ENCODE peak calls at places on chromosomes 11 and 22, in five cellular contexts. W, O, Z, F and I are unnamed samples.

GRCh38 chr11:121451178-121451981 is 734 bp upstream of the SORL1 start:
- DNase-seq in W (no peak), O (no peak), Z (no peak), F (no peak), I (peak)

GRCh38 chr11:57427692-57428082 is 766 bp upstream of the SLC43A3 start:
- DNase-seq in W (no peak), O (no peak), Z (peak), F (no peak), I (no peak)

GRCh38 chr11:44199298-44199697 is 103.8 kb downstream of the EXT2 start:
- DNase-seq in W (no peak), O (no peak), Z (no peak), F (no peak), I (no peak)

GRCh38 chr11:64084962-64085710 is 49.4 kb downstream of the FLRT1 start:
- DNase-seq in W (no peak), O (no peak), Z (no peak), F (no peak), I (no peak)

GRCh38 chr11:119722281-119722794 is 6.7 kb downstream of the NECTIN1 start:
- DNase-seq in W (no peak), O (peak), Z (no peak), F (no peak), I (no peak)

GRCh38 chr22:19132153-19132552 is 1.0 kb downstream of the TSSK2 start:
- DNase-seq in W (no peak), O (no peak), Z (no peak), F (no peak), I (no peak)

GRCh38 chr11:122069946-122070345 is 46.1 kb downstream of the BLID start:
- DNase-seq in W (peak), O (no peak), Z (peak), F (no peak), I (peak)

GRCh38 chr11:103035656-103036434 is 56.1 kb downstream of the DCUN1D5 start:
- DNase-seq in W (peak), O (no peak), Z (peak), F (peak), I (peak)

GRCh38 chr11:109309153-109309552 is 112.8 kb upstream of the C11orf87 start:
- DNase-seq in W (peak), O (no peak), Z (no peak), F (no peak), I (no peak)

GRCh38 chr11:46367244-46367915 is 14.1 kb upstream of the MDK start:
- DNase-seq in W (peak), O (no peak), Z (peak), F (no peak), I (peak)

GRCh38 chr22:44180706-44181032 is at the start of gene PARVG:
- DNase-seq in W (no peak), O (no peak), Z (no peak), F (no peak), I (peak)

GRCh38 chr22:42549329-42550060 is 4.3 kb upstream of the SERHL2 start:
- DNase-seq in W (no peak), O (no peak), Z (no peak), F (no peak), I (no peak)

GRCh38 chr11:34147581-34147980 is 42.2 kb downstream of the NAT10 start:
- DNase-seq in W (no peak), O (no peak), Z (no peak), F (no peak), I (no peak)

GRCh38 chr11:124920870-124921609 is 2.0 kb downstream of the HEPN1 start:
- DNase-seq in W (peak), O (no peak), Z (peak), F (no peak), I (peak)

GRCh38 chr11:1008001-1008400 is 28.5 kb downstream of the MUC6 start:
- DNase-seq in W (no peak), O (no peak), Z (no peak), F (no peak), I (no peak)

GRCh38 chr11:78831571-78831970 is 256.9 kb upstream of the NARS2 start:
- DNase-seq in W (no peak), O (no peak), Z (no peak), F (no peak), I (no peak)